ENCODE peak calls at places on chromosomes 4 and X, in nine cellular contexts. Q is ovary; P is CD8-positive, alpha-beta memory T cell; N is A673; C is brain microvascular endothelial cell; H is mammary epithelial cell; R is left ventricle myocardium inferior; B is dorsolateral prefrontal cortex; G is lung. I is an unnamed sample.
A peak's percentile ranks its signal among the peaks of the same experiment; 100 is the strongest.

GRCh38 chrX:130174051-130174704 is 2.4 kb downstream of the RAB33A start:
- DNase-seq in P (no peak), G (no peak), B (no peak), Q (peak; percentile 24), H (no peak), R (peak; percentile 15), C (peak; percentile 50), N (no peak), I (no peak)

GRCh38 chr4:3338976-3339531 is 46.2 kb downstream of the RGS12 start:
- DNase-seq in H (no peak), Q (no peak), N (peak; percentile 16), G (peak; percentile 22), B (no peak), R (no peak), P (no peak), C (no peak), I (no peak)

GRCh38 chr4:138681000-138681604 is 334.5 kb upstream of the NOCT start:
- DNase-seq in C (peak; percentile 66), N (peak; percentile 80), B (peak; percentile 85), R (peak; percentile 76), Q (peak; percentile 63), P (peak; percentile 13), H (peak; percentile 49), G (peak; percentile 81), I (peak; percentile 73)

GRCh38 chr4:38109896-38110295 is 149.7 kb downstream of the PTTG2 start:
- DNase-seq in R (no peak), C (no peak), Q (no peak), G (no peak), H (no peak), P (no peak), N (no peak), B (no peak), I (no peak)

GRCh38 chr4:76458829-76459228 is 23.8 kb downstream of the SHROOM3 start:
- DNase-seq in G (no peak), Q (no peak), B (no peak), R (no peak), C (no peak), N (peak; percentile 35), P (no peak), H (no peak), I (no peak)

GRCh38 chrX:6959006-6959405 is 188.5 kb upstream of the STS start:
- DNase-seq in C (no peak), B (no peak), G (no peak), Q (no peak), P (no peak), R (no peak), H (no peak), N (no peak), I (no peak)

GRCh38 chr4:21544410-21544809 is 404.2 kb downstream of the KCNIP4 start:
- DNase-seq in R (no peak), N (no peak), G (no peak), P (no peak), Q (no peak), C (no peak), B (no peak), H (no peak), I (no peak)

GRCh38 chr4:108244576-108244975 is 75.8 kb upstream of the LEF1 start:
- DNase-seq in Q (no peak), R (no peak), P (no peak), B (no peak), C (no peak), N (no peak), H (no peak), G (no peak), I (no peak)

GRCh38 chr4:3226944-3227343 is 22.0 kb upstream of the MSANTD1 start:
- DNase-seq in N (no peak), P (no peak), R (no peak), C (no peak), G (no peak), B (peak; percentile 9), Q (no peak), H (no peak), I (no peak)

GRCh38 chr4:24243641-24244040 is 340.7 kb downstream of the DHX15 start:
- DNase-seq in C (no peak), G (no peak), N (no peak), B (no peak), Q (no peak), P (no peak), H (no peak), R (no peak), I (no peak)

GRCh38 chrX:33725556-33726232 is 406.4 kb downstream of the FAM47A start:
- DNase-seq in R (no peak), C (peak; percentile 1), N (peak; percentile 39), G (no peak), Q (peak; percentile 9), H (peak; percentile 16), P (no peak), B (no peak), I (peak; percentile 4)

GRCh38 chr4:140059159-140059558 is 94.8 kb downstream of the MAML3 start:
- DNase-seq in B (no peak), C (no peak), N (no peak), Q (no peak), H (peak; percentile 35), P (no peak), R (no peak), G (no peak), I (peak; percentile 31)

GRCh38 chr4:103137446-103137827 is 37.8 kb upstream of the BDH2 start:
- DNase-seq in R (no peak), C (peak; percentile 5), Q (no peak), P (no peak), N (no peak), G (no peak), H (peak; percentile 78), B (no peak), I (no peak)

GRCh38 chr4:61785766-61786165 is 585.6 kb downstream of the ADGRL3 start:
- DNase-seq in C (no peak), B (no peak), H (no peak), G (no peak), R (no peak), P (no peak), N (no peak), Q (no peak), I (no peak)
- H3K4me3 ChIP-seq in C (no peak overlapping the region), B (no peak overlapping the region), H (no peak overlapping the region), G (no peak overlapping the region), R (no peak overlapping the region), P (no peak overlapping the region), N (no peak overlapping the region), Q (no peak overlapping the region), I (no peak overlapping the region)

GRCh38 chr4:111979921-111980320 is 165.3 kb upstream of the FAM241A start:
- DNase-seq in H (no peak), Q (no peak), N (no peak), G (no peak), R (no peak), B (no peak), C (no peak), P (no peak), I (no peak)

GRCh38 chr4:111982089-111982488 is 163.2 kb upstream of the FAM241A start:
- DNase-seq in G (no peak), P (no peak), R (no peak), H (no peak), N (no peak), C (no peak), Q (no peak), B (no peak), I (no peak)

GRCh38 chr4:111977419-111977965 is 167.8 kb upstream of the FAM241A start:
- DNase-seq in H (no peak), B (no peak), N (no peak), Q (no peak), C (no peak), G (no peak), P (no peak), R (no peak), I (no peak)
- H3K27ac ChIP-seq in H (no peak overlapping the region), B (no peak overlapping the region), N (no peak overlapping the region), Q (no peak overlapping the region), C (no peak overlapping the region), G (no peak overlapping the region), P (no peak overlapping the region), R (no peak overlapping the region), I (no peak overlapping the region)

DNA sequence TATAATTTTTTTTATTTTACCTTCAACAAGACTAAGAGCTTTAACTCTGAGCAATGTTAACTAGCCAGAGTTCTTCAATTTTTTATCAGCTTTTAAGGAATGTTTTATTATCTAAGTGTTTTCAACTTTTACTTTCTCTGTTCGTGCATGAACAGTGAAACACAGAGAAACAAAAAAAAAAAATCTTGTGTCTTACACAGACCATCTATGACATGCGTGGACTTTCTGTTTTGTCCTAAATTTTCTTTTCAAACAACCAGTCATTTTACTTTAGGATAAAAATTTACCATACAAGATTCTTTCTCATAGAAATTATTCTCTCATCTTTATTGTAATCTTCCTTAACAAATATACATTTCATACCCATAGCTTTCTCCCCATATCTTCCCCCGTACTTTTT is 731.9 kb upstream of the PCDH10 start:
- DNase-seq in R (no peak), C (no peak), B (no peak), G (no peak), P (no peak), Q (no peak), N (no peak), H (no peak), I (no peak)
- H3K4me3 ChIP-seq in R (no peak overlapping the region), C (no peak overlapping the region), B (no peak overlapping the region), G (no peak overlapping the region), P (no peak overlapping the region), Q (no peak overlapping the region), N (no peak overlapping the region), H (no peak overlapping the region), I (no peak overlapping the region)

DNA sequence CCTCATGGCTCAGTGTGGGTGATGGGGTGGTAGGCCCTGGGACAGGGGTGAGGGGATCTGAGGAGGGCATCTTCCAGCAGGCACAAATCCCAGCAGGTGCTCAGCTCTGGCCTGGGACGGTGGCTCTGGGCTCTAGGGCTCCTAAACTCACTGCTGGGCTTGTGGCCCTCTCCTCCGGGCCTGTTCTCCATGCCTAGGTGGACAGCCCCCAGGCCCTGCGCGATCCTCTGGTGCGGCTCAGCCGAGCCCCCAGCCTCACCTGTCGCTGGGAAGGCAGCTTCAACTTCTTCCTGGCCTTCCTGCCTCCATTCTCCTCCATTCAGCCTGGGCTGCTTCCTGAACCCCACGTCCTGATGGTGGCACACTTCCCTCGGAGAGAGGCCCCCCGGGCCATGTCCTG is 19.3 kb upstream of the FGFR3 start:
- DNase-seq in N (no peak), R (no peak), C (no peak), G (no peak), P (no peak), H (no peak), Q (no peak), B (no peak), I (no peak)
- H3K27ac ChIP-seq in N (no peak overlapping the region), R (no peak overlapping the region), C (no peak overlapping the region), G (no peak overlapping the region), P (no peak overlapping the region), H (no peak overlapping the region), Q (no peak overlapping the region), B (no peak overlapping the region), I (no peak overlapping the region)

DNA sequence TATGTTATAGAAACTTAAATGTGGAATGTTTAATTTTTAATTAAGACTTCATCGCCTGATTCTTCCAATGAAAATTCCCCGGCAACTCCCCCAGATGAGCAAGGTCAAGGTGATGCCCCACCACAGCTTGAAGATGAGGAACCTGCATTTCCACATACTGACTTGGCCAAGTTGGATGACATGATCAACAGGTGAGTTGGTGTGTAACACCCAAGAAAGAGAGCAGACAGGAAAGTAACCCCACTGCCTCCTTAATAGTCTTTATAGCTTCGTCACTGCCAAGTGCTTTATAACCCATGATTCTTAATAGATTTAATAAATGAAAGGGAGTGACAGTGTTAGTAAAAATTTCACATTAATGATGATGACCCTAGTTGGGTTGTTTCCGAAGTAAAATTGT is 43.7 kb downstream of the USP9X start:
- DNase-seq in H (no peak), C (no peak), R (no peak), N (no peak), P (no peak), B (no peak), Q (no peak), G (no peak), I (no peak)
- H3K4me3 ChIP-seq in H (no peak overlapping the region), C (no peak overlapping the region), R (no peak overlapping the region), N (no peak overlapping the region), P (no peak overlapping the region), B (no peak overlapping the region), Q (no peak overlapping the region), G (no peak overlapping the region), I (no peak overlapping the region)